ENCODE peak calls at places on chromosome X, in seven cellular contexts. One of them, this sample, is unnamed.

GRCh38 chrX:11757729-11758399 is at the start of gene MSL3:
- DNase-seq in HTR-8/SVneo: no peak
- DNase-seq in NCI-H1694: no peak
- DNase-seq in iris pigment epithelial cell: peak
- DNase-seq in naive B cell: no peak
- DNase-seq in NAMALWA: peak
- DNase-seq in fibroblast of pulmonary artery: peak
- DNase-seq in this sample: peak

GRCh38 chrX:135185795-135186443 is 14.7 kb upstream of the CT55 start:
- DNase-seq in HTR-8/SVneo: peak
- DNase-seq in NCI-H1694: peak
- DNase-seq in iris pigment epithelial cell: peak
- DNase-seq in naive B cell: peak
- DNase-seq in NAMALWA: peak
- DNase-seq in fibroblast of pulmonary artery: peak
- DNase-seq in this sample: no peak

GRCh38 chrX:129493643-129494042 is 29.6 kb downstream of the SMARCA1 start:
- DNase-seq in HTR-8/SVneo: no peak
- DNase-seq in NCI-H1694: no peak
- DNase-seq in iris pigment epithelial cell: peak
- DNase-seq in naive B cell: no peak
- DNase-seq in NAMALWA: no peak
- DNase-seq in fibroblast of pulmonary artery: peak
- DNase-seq in this sample: no peak

GRCh38 chrX:38117485-38117884 is 103.2 kb downstream of the SRPX start:
- DNase-seq in HTR-8/SVneo: no peak
- DNase-seq in NCI-H1694: peak
- DNase-seq in iris pigment epithelial cell: peak
- DNase-seq in naive B cell: no peak
- DNase-seq in NAMALWA: no peak
- DNase-seq in fibroblast of pulmonary artery: peak
- DNase-seq in this sample: peak

GRCh38 chrX:110384490-110384889 is 25.8 kb downstream of the RTL9 start:
- DNase-seq in HTR-8/SVneo: no peak
- DNase-seq in NCI-H1694: no peak
- DNase-seq in iris pigment epithelial cell: peak
- DNase-seq in naive B cell: no peak
- DNase-seq in NAMALWA: no peak
- DNase-seq in fibroblast of pulmonary artery: peak
- DNase-seq in this sample: no peak

GRCh38 chrX:136176399-136176825 is 29.1 kb downstream of the FHL1 start:
- DNase-seq in HTR-8/SVneo: no peak
- DNase-seq in NCI-H1694: no peak
- DNase-seq in iris pigment epithelial cell: peak
- DNase-seq in naive B cell: no peak
- DNase-seq in NAMALWA: no peak
- DNase-seq in fibroblast of pulmonary artery: peak
- DNase-seq in this sample: no peak

GRCh38 chrX:129932137-129932791 is 26.3 kb downstream of the UTP14A start:
- DNase-seq in HTR-8/SVneo: peak
- DNase-seq in NCI-H1694: peak
- DNase-seq in iris pigment epithelial cell: peak
- DNase-seq in naive B cell: peak
- DNase-seq in NAMALWA: peak
- DNase-seq in fibroblast of pulmonary artery: peak
- DNase-seq in this sample: peak

GRCh38 chrX:150525061-150525919 is 43.1 kb upstream of the MTM1 start:
- DNase-seq in HTR-8/SVneo: no peak
- DNase-seq in NCI-H1694: no peak
- DNase-seq in iris pigment epithelial cell: no peak
- DNase-seq in naive B cell: no peak
- DNase-seq in NAMALWA: no peak
- DNase-seq in fibroblast of pulmonary artery: no peak
- DNase-seq in this sample: peak

GRCh38 chrX:136828830-136829229 is 48.1 kb upstream of the ARHGEF6 start:
- DNase-seq in HTR-8/SVneo: no peak
- DNase-seq in NCI-H1694: no peak
- DNase-seq in iris pigment epithelial cell: no peak
- DNase-seq in naive B cell: no peak
- DNase-seq in NAMALWA: no peak
- DNase-seq in fibroblast of pulmonary artery: no peak
- DNase-seq in this sample: no peak

GRCh38 chrX:115690554-115691216 is 129.7 kb downstream of the PLS3 start:
- DNase-seq in HTR-8/SVneo: peak
- DNase-seq in NCI-H1694: peak
- DNase-seq in iris pigment epithelial cell: peak
- DNase-seq in naive B cell: peak
- DNase-seq in NAMALWA: peak
- DNase-seq in fibroblast of pulmonary artery: peak
- DNase-seq in this sample: no peak

GRCh38 chrX:118347131-118347530 is 1.2 kb downstream of the WDR44 start:
- DNase-seq in HTR-8/SVneo: no peak
- DNase-seq in NCI-H1694: no peak
- DNase-seq in iris pigment epithelial cell: peak
- DNase-seq in naive B cell: no peak
- DNase-seq in NAMALWA: peak
- DNase-seq in fibroblast of pulmonary artery: peak
- DNase-seq in this sample: no peak

GRCh38 chrX:24485976-24486680 is 21.0 kb downstream of the PDK3 start:
- DNase-seq in HTR-8/SVneo: no peak
- DNase-seq in NCI-H1694: no peak
- DNase-seq in iris pigment epithelial cell: no peak
- DNase-seq in naive B cell: no peak
- DNase-seq in NAMALWA: no peak
- DNase-seq in fibroblast of pulmonary artery: no peak
- DNase-seq in this sample: no peak

GRCh38 chrX:23765449-23765848 is 17.5 kb upstream of the SAT1 start:
- DNase-seq in HTR-8/SVneo: peak
- DNase-seq in NCI-H1694: no peak
- DNase-seq in iris pigment epithelial cell: peak
- DNase-seq in naive B cell: no peak
- DNase-seq in NAMALWA: no peak
- DNase-seq in fibroblast of pulmonary artery: no peak
- DNase-seq in this sample: no peak

GRCh38 chrX:13164611-13165010 is 120.2 kb upstream of the FAM9C start:
- DNase-seq in HTR-8/SVneo: no peak
- DNase-seq in NCI-H1694: no peak
- DNase-seq in iris pigment epithelial cell: no peak
- DNase-seq in naive B cell: no peak
- DNase-seq in NAMALWA: no peak
- DNase-seq in fibroblast of pulmonary artery: no peak
- DNase-seq in this sample: no peak

GRCh38 chrX:103012945-103013344 is 51.0 kb downstream of the BEX1 start:
- DNase-seq in HTR-8/SVneo: no peak
- DNase-seq in NCI-H1694: no peak
- DNase-seq in iris pigment epithelial cell: no peak
- DNase-seq in naive B cell: no peak
- DNase-seq in NAMALWA: no peak
- DNase-seq in fibroblast of pulmonary artery: no peak
- DNase-seq in this sample: no peak

GRCh38 chrX:103539695-103540094 is 20.4 kb upstream of the RAB40A start:
- DNase-seq in HTR-8/SVneo: no peak
- DNase-seq in NCI-H1694: no peak
- DNase-seq in iris pigment epithelial cell: no peak
- DNase-seq in naive B cell: no peak
- DNase-seq in NAMALWA: no peak
- DNase-seq in fibroblast of pulmonary artery: no peak
- DNase-seq in this sample: no peak

GRCh38 chrX:72305286-72306084 is at the start of gene CITED1:
- DNase-seq in HTR-8/SVneo: no peak
- DNase-seq in NCI-H1694: no peak
- DNase-seq in iris pigment epithelial cell: no peak
- DNase-seq in naive B cell: no peak
- DNase-seq in NAMALWA: no peak
- DNase-seq in fibroblast of pulmonary artery: no peak
- DNase-seq in this sample: peak

GRCh38 chrX:106932960-106933537 is 12.8 kb downstream of the CLDN2 start:
- DNase-seq in HTR-8/SVneo: no peak
- DNase-seq in NCI-H1694: no peak
- DNase-seq in iris pigment epithelial cell: peak
- DNase-seq in naive B cell: no peak
- DNase-seq in NAMALWA: no peak
- DNase-seq in fibroblast of pulmonary artery: peak
- DNase-seq in this sample: no peak

GRCh38 chrX:2703991-2704369 is 12.9 kb downstream of the CD99 start:
- DNase-seq in HTR-8/SVneo: no peak
- DNase-seq in NCI-H1694: no peak
- DNase-seq in iris pigment epithelial cell: no peak
- DNase-seq in naive B cell: no peak
- DNase-seq in NAMALWA: no peak
- DNase-seq in fibroblast of pulmonary artery: peak
- DNase-seq in this sample: peak

GRCh38 chrX:13932416-13932815 is 97.3 kb downstream of the GEMIN8 start:
- DNase-seq in HTR-8/SVneo: no peak
- DNase-seq in NCI-H1694: no peak
- DNase-seq in iris pigment epithelial cell: no peak
- DNase-seq in naive B cell: no peak
- DNase-seq in NAMALWA: no peak
- DNase-seq in fibroblast of pulmonary artery: no peak
- DNase-seq in this sample: no peak

This sample was measured in left ventricle myocardium superior.